ENCODE peak calls at places on chromosome 1, in six cellular contexts. T is sciatic nerve; J is lower leg skin; Y is fibroblast of pulmonary artery; O is GM03348; K is activated CD8-positive, alpha-beta memory T cell treated with anti-CD3 and anti-CD28 coated beads, Interleukin-2, amount 50 U/mL, for 4 hours. V is an unnamed sample.
A peak's percentile ranks its signal among the peaks of the same experiment; 100 is the strongest.

GRCh38 chr1:46487818-46488218 is 1.8 kb upstream of the DMBX1 start:
- DNase-seq in T (no peak), J (no peak), Y (peak; percentile 25), O (no peak), K (no peak), V (peak; percentile 49)

GRCh38 chr1:36150296-36151132 is 1.2 kb upstream of the TRAPPC3 start:
- DNase-seq in T (peak; percentile 89), J (peak; percentile 98), Y (peak; percentile 95), O (peak; percentile 94), K (peak; percentile 68), V (peak; percentile 95)

GRCh38 chr1:6867688-6868370 is 82.6 kb downstream of the CAMTA1 start:
- DNase-seq in T (no peak), J (no peak), Y (no peak), O (no peak), K (no peak), V (no peak)

GRCh38 chr1:39359028-39359570 is 132.3 kb upstream of the BMP8A start:
- DNase-seq in T (no peak), J (no peak), Y (peak; percentile 51), O (no peak), K (no peak), V (no peak)

GRCh38 chr1:5267603-5268235 is 613.3 kb downstream of the AJAP1 start:
- DNase-seq in T (peak; percentile 21), J (peak; percentile 68), Y (no peak), O (no peak), K (peak; percentile 11), V (no peak)

GRCh38 chr1:201551877-201552731 is 13.2 kb downstream of the NAV1 start:
- DNase-seq in T (no peak), J (peak; percentile 84), Y (peak; percentile 54), O (peak; percentile 70), K (no peak), V (no peak)

GRCh38 chr1:47431534-47431933 is 6.3 kb upstream of the FOXD2 start:
- DNase-seq in T (no peak), J (no peak), Y (peak; percentile 84), O (peak; percentile 79), K (no peak), V (no peak)

GRCh38 chr1:193654951-193655705 is 468.7 kb upstream of the B3GALT2 start:
- DNase-seq in T (no peak), J (no peak), Y (peak; percentile 29), O (no peak), K (no peak), V (no peak)

GRCh38 chr1:223628233-223628632 is 37.3 kb downstream of the CAPN8 start:
- DNase-seq in T (no peak), J (no peak), Y (peak; percentile 27), O (peak; percentile 70), K (peak; percentile 24), V (no peak)